ENCODE peak calls at places on chromosomes 5 and 9, in six cellular contexts. One of them, this sample, is unnamed.

GRCh38 chr5:54902817-54903473 is 82.4 kb downstream of the ESM1 start:
- DNase-seq in mesendoderm: no peak
- DNase-seq in OCI-LY7: peak; percentile 31
- DNase-seq in cardiac fibroblast: peak; percentile 71
- DNase-seq in SK-N-SH: no peak
- DNase-seq in CD4-positive, CD25-positive, alpha-beta regulatory T cell: no peak
- DNase-seq in this sample: no peak

GRCh38 chr5:93583799-93584530 is 943 bp downstream of the NR2F1 start:
- DNase-seq in mesendoderm: peak; percentile 79
- DNase-seq in OCI-LY7: peak; percentile 10
- DNase-seq in cardiac fibroblast: peak; percentile 76
- DNase-seq in SK-N-SH: peak; percentile 81
- DNase-seq in CD4-positive, CD25-positive, alpha-beta regulatory T cell: no peak
- DNase-seq in this sample: peak; percentile 88

GRCh38 chr9:88947581-88948573 is 43.4 kb upstream of the S1PR3 start:
- DNase-seq in mesendoderm: no peak
- DNase-seq in OCI-LY7: no peak
- DNase-seq in cardiac fibroblast: peak; percentile 18
- DNase-seq in SK-N-SH: no peak
- DNase-seq in CD4-positive, CD25-positive, alpha-beta regulatory T cell: no peak
- DNase-seq in this sample: peak; percentile 64

GRCh38 chr5:65623482-65623881 is 651 bp downstream of the TRIM23 start:
- DNase-seq in mesendoderm: no peak
- DNase-seq in OCI-LY7: no peak
- DNase-seq in cardiac fibroblast: no peak
- DNase-seq in SK-N-SH: peak; percentile 4
- DNase-seq in CD4-positive, CD25-positive, alpha-beta regulatory T cell: no peak
- DNase-seq in this sample: no peak

GRCh38 chr5:143807401-143807800 is 4.6 kb upstream of the HMHB1 start:
- DNase-seq in mesendoderm: no peak
- DNase-seq in OCI-LY7: no peak
- DNase-seq in cardiac fibroblast: no peak
- DNase-seq in SK-N-SH: no peak
- DNase-seq in CD4-positive, CD25-positive, alpha-beta regulatory T cell: no peak
- DNase-seq in this sample: no peak

GRCh38 chr5:55205001-55205400 is 22.1 kb downstream of the MCIDAS start:
- DNase-seq in mesendoderm: no peak
- DNase-seq in OCI-LY7: no peak
- DNase-seq in cardiac fibroblast: no peak
- DNase-seq in SK-N-SH: no peak
- DNase-seq in CD4-positive, CD25-positive, alpha-beta regulatory T cell: no peak
- DNase-seq in this sample: no peak

GRCh38 chr5:446864-447263 is 3.9 kb downstream of the EXOC3 start:
- DNase-seq in mesendoderm: peak; percentile 37
- DNase-seq in OCI-LY7: peak; percentile 68
- DNase-seq in cardiac fibroblast: peak; percentile 61
- DNase-seq in SK-N-SH: peak; percentile 58
- DNase-seq in CD4-positive, CD25-positive, alpha-beta regulatory T cell: no peak
- DNase-seq in this sample: no peak

GRCh38 chr5:79686799-79687198 is 2.8 kb upstream of the CMYA5 start:
- DNase-seq in mesendoderm: no peak
- DNase-seq in OCI-LY7: no peak
- DNase-seq in cardiac fibroblast: no peak
- DNase-seq in SK-N-SH: no peak
- DNase-seq in CD4-positive, CD25-positive, alpha-beta regulatory T cell: no peak
- DNase-seq in this sample: no peak

GRCh38 chr9:103397868-103398600 is 402.9 kb downstream of the CYLC2 start:
- DNase-seq in mesendoderm: peak; percentile 88
- DNase-seq in OCI-LY7: peak; percentile 31
- DNase-seq in cardiac fibroblast: peak; percentile 53
- DNase-seq in SK-N-SH: peak; percentile 30
- DNase-seq in CD4-positive, CD25-positive, alpha-beta regulatory T cell: no peak
- DNase-seq in this sample: no peak

GRCh38 chr5:107428303-107428761 is 242.4 kb downstream of the EFNA5 start:
- DNase-seq in mesendoderm: no peak
- DNase-seq in OCI-LY7: no peak
- DNase-seq in cardiac fibroblast: no peak
- DNase-seq in SK-N-SH: no peak
- DNase-seq in CD4-positive, CD25-positive, alpha-beta regulatory T cell: no peak
- DNase-seq in this sample: no peak

GRCh38 chr5:61754792-61755191 is 422.7 kb downstream of the ZSWIM6 start:
- DNase-seq in mesendoderm: no peak
- DNase-seq in OCI-LY7: no peak
- DNase-seq in cardiac fibroblast: no peak
- DNase-seq in SK-N-SH: no peak
- DNase-seq in CD4-positive, CD25-positive, alpha-beta regulatory T cell: no peak
- DNase-seq in this sample: no peak

DNA sequence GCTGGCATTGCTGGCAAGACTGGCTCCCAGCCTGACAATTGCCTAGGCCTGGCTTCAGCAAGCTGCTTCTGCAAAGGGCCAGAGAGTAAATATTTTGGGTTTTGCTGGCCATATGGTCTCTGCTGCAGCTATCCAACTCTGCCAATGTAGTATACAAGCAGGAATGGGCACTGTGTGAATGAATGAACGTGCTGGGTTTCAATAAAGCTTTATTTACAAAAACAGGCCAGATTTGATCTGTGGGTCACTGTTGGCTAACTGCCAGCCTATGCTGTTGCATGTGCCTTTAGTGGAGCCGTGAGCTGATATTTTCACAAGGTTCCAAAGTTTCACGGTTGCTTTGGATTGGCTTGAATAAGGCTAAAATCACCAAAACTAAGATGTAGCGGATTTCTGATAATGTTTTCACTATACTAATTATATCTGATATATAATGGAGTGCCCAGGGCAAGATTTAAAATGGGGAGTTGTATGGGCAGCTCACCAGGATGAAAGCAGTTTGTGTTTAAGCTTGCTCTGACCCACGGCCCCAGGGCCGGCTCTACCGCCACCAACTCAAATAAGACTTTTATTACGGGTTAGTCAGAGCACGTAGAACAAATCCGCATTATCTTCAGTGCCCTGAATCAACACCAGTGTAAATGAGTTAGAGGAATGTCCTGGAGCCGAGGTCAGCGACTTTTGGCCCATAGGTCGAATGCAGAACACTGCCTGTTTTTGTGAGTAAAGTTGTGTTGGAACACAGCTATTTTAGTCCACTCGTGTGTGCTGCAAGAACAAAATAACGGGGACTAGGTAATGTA is 98.6 kb upstream of the DAP start:
- DNase-seq in mesendoderm: no peak
- DNase-seq in OCI-LY7: no peak
- DNase-seq in cardiac fibroblast: no peak
- DNase-seq in SK-N-SH: no peak
- DNase-seq in CD4-positive, CD25-positive, alpha-beta regulatory T cell: no peak
- DNase-seq in this sample: no peak
- H3K4me3 ChIP-seq in mesendoderm: no peak overlapping the region
- H3K4me3 ChIP-seq in OCI-LY7: no peak overlapping the region
- H3K4me3 ChIP-seq in cardiac fibroblast: no peak overlapping the region
- H3K4me3 ChIP-seq in SK-N-SH: no peak overlapping the region
- H3K4me3 ChIP-seq in CD4-positive, CD25-positive, alpha-beta regulatory T cell: no peak overlapping the region
- H3K4me3 ChIP-seq in this sample: no peak overlapping the region

GRCh38 chr5:59186623-59187022 is 603.7 kb downstream of the RAB3C start:
- DNase-seq in mesendoderm: no peak
- DNase-seq in OCI-LY7: no peak
- DNase-seq in cardiac fibroblast: no peak
- DNase-seq in SK-N-SH: no peak
- DNase-seq in CD4-positive, CD25-positive, alpha-beta regulatory T cell: no peak
- DNase-seq in this sample: no peak

GRCh38 chr5:59185757-59186385 is 603.0 kb downstream of the RAB3C start:
- DNase-seq in mesendoderm: no peak
- DNase-seq in OCI-LY7: no peak
- DNase-seq in cardiac fibroblast: no peak
- DNase-seq in SK-N-SH: no peak
- DNase-seq in CD4-positive, CD25-positive, alpha-beta regulatory T cell: no peak
- DNase-seq in this sample: no peak

GRCh38 chr5:59189482-59189881 is 606.6 kb downstream of the RAB3C start:
- DNase-seq in mesendoderm: no peak
- DNase-seq in OCI-LY7: no peak
- DNase-seq in cardiac fibroblast: peak; percentile 63
- DNase-seq in SK-N-SH: no peak
- DNase-seq in CD4-positive, CD25-positive, alpha-beta regulatory T cell: no peak
- DNase-seq in this sample: no peak

GRCh38 chr5:59188415-59189225 is 605.7 kb downstream of the RAB3C start:
- DNase-seq in mesendoderm: peak; percentile 72
- DNase-seq in OCI-LY7: peak; percentile 65
- DNase-seq in cardiac fibroblast: peak; percentile 85
- DNase-seq in SK-N-SH: peak; percentile 52
- DNase-seq in CD4-positive, CD25-positive, alpha-beta regulatory T cell: peak; percentile 28
- DNase-seq in this sample: peak; percentile 86

GRCh38 chr5:59187772-59188347 is 605.0 kb downstream of the RAB3C start:
- DNase-seq in mesendoderm: no peak
- DNase-seq in OCI-LY7: no peak
- DNase-seq in cardiac fibroblast: peak; percentile 66
- DNase-seq in SK-N-SH: no peak
- DNase-seq in CD4-positive, CD25-positive, alpha-beta regulatory T cell: no peak
- DNase-seq in this sample: peak; percentile 71
- H3K4me3 ChIP-seq in mesendoderm: no peak overlapping the region
- H3K4me3 ChIP-seq in OCI-LY7: no peak overlapping the region
- H3K4me3 ChIP-seq in cardiac fibroblast: no peak overlapping the region
- H3K4me3 ChIP-seq in SK-N-SH: peak overlapping the region; percentile 17
- H3K4me3 ChIP-seq in CD4-positive, CD25-positive, alpha-beta regulatory T cell: no peak overlapping the region
- H3K4me3 ChIP-seq in this sample: peak overlapping the region; percentile 15

GRCh38 chr5:133698646-133699526 is 86.5 kb upstream of the FSTL4 start:
- DNase-seq in mesendoderm: no peak
- DNase-seq in OCI-LY7: no peak
- DNase-seq in cardiac fibroblast: no peak
- DNase-seq in SK-N-SH: no peak
- DNase-seq in CD4-positive, CD25-positive, alpha-beta regulatory T cell: no peak
- DNase-seq in this sample: no peak
- H3K4me3 ChIP-seq in mesendoderm: no peak overlapping the region
- H3K4me3 ChIP-seq in OCI-LY7: no peak overlapping the region
- H3K4me3 ChIP-seq in cardiac fibroblast: no peak overlapping the region
- H3K4me3 ChIP-seq in SK-N-SH: no peak overlapping the region
- H3K4me3 ChIP-seq in CD4-positive, CD25-positive, alpha-beta regulatory T cell: no peak overlapping the region
- H3K4me3 ChIP-seq in this sample: no peak overlapping the region

GRCh38 chr9:86405926-86406325 is 51.7 kb upstream of the TUT7 start:
- DNase-seq in mesendoderm: peak; percentile 55
- DNase-seq in OCI-LY7: no peak
- DNase-seq in cardiac fibroblast: peak; percentile 81
- DNase-seq in SK-N-SH: no peak
- DNase-seq in CD4-positive, CD25-positive, alpha-beta regulatory T cell: no peak
- DNase-seq in this sample: peak; percentile 92
- H3K4me3 ChIP-seq in mesendoderm: no peak overlapping the region
- H3K4me3 ChIP-seq in OCI-LY7: no peak overlapping the region
- H3K4me3 ChIP-seq in cardiac fibroblast: no peak overlapping the region
- H3K4me3 ChIP-seq in SK-N-SH: no peak overlapping the region
- H3K4me3 ChIP-seq in CD4-positive, CD25-positive, alpha-beta regulatory T cell: no peak overlapping the region
- H3K4me3 ChIP-seq in this sample: peak overlapping the region; percentile 26

DNA sequence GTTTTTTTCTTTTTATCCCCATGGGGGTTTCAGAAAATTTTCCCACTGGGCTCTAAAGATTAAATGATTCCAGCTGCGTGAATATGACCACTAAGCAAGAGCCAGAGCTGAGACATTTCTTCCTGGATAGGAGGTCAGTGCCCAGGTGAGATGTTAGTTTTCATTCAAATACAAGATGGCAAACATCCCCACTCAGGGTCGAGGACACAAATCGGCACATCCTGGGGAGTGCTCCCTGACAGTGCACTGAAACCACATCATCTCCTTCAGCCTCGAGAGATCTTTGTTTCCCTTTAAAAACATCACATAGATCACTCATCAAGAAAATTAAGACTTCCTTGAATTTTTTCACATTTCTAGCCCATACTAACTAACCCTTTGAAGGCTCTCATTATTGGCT is 273.2 kb upstream of the PANK3 start:
- DNase-seq in mesendoderm: no peak
- DNase-seq in OCI-LY7: no peak
- DNase-seq in cardiac fibroblast: no peak
- DNase-seq in SK-N-SH: no peak
- DNase-seq in CD4-positive, CD25-positive, alpha-beta regulatory T cell: no peak
- DNase-seq in this sample: no peak
- H3K4me3 ChIP-seq in mesendoderm: no peak overlapping the region
- H3K4me3 ChIP-seq in OCI-LY7: no peak overlapping the region
- H3K4me3 ChIP-seq in cardiac fibroblast: no peak overlapping the region
- H3K4me3 ChIP-seq in SK-N-SH: peak overlapping the region; percentile 21
- H3K4me3 ChIP-seq in CD4-positive, CD25-positive, alpha-beta regulatory T cell: no peak overlapping the region
- H3K4me3 ChIP-seq in this sample: no peak overlapping the region

DNA sequence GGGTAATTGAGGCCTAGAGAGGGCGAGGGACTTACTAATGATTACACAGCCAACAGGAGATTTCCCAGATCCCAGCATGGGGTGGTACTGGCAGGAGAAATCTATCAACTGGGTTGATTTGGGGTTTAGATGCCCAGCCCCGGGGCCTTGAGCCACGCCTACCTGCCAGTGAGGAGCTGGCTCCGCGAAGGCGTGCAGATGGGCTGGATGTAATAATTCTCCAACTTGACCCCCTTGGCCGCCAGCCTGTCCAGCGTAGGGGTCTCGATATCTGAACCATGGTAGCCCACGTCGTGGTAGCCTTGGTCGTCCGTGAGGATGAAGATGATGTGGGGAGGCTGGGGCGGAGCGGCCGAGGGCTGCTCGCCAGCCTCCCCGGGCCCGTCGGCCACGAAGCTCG is 804 bp downstream of the ARSI start:
- DNase-seq in mesendoderm: peak; percentile 44
- DNase-seq in OCI-LY7: no peak
- DNase-seq in cardiac fibroblast: no peak
- DNase-seq in SK-N-SH: no peak
- DNase-seq in CD4-positive, CD25-positive, alpha-beta regulatory T cell: no peak
- DNase-seq in this sample: no peak
- H3K4me3 ChIP-seq in mesendoderm: peak overlapping the region; percentile 14
- H3K4me3 ChIP-seq in OCI-LY7: no peak overlapping the region
- H3K4me3 ChIP-seq in cardiac fibroblast: no peak overlapping the region
- H3K4me3 ChIP-seq in SK-N-SH: no peak overlapping the region
- H3K4me3 ChIP-seq in CD4-positive, CD25-positive, alpha-beta regulatory T cell: no peak overlapping the region
- H3K4me3 ChIP-seq in this sample: peak overlapping the region; percentile 41

DNA sequence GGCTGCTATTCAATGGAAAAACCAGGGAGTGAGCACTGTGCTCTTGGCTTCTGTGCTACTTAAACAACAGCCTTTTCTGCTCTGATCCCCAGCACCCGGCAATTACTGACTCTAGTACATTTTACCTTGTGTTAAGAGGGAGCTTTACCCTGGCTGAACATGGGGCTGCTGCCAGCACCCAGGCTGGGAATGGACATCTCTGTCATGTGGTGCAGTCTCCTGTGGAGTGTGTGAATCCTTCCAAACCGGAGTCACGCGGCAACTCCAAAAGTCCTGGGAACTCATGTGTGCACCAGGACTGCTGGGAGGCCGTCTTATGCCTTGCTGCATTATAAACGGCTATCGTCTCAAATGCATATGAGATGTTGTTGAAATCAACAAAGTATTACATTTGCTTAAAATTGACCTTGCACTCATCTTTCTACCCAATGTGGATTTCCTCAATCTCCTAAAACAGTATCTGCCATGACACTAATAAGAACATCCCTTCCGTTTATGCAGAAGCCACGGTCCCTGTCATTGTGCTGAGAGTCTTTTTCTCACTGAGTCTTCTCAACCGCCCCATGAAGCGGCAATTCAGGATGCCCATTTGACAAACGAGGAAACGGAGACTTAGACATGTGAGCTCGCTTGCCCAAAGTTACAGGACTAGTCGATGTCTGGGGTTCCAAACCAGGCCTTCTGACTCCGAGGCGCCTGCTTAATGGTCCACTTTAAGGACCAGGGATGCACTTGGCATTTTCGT is 884 bp upstream of the GSN start:
- DNase-seq in mesendoderm: no peak
- DNase-seq in OCI-LY7: no peak
- DNase-seq in cardiac fibroblast: no peak
- DNase-seq in SK-N-SH: no peak
- DNase-seq in CD4-positive, CD25-positive, alpha-beta regulatory T cell: no peak
- DNase-seq in this sample: no peak
- H3K4me3 ChIP-seq in mesendoderm: no peak overlapping the region
- H3K4me3 ChIP-seq in OCI-LY7: no peak overlapping the region
- H3K4me3 ChIP-seq in cardiac fibroblast: no peak overlapping the region
- H3K4me3 ChIP-seq in SK-N-SH: peak overlapping the region; percentile 72
- H3K4me3 ChIP-seq in CD4-positive, CD25-positive, alpha-beta regulatory T cell: peak overlapping the region; percentile 26
- H3K4me3 ChIP-seq in this sample: peak overlapping the region; percentile 73